ENCODE peak calls at places on chromosomes 12 and 14, in eight cellular contexts. C, M, J, U, Z, P, L and X are unnamed samples.

GRCh38 chr12:115485503-115485902 is 792.0 kb downstream of the MED13L start:
- DNase-seq in C (no peak), M (no peak), J (no peak), U (no peak), Z (no peak), P (no peak), L (no peak), X (no peak)

GRCh38 chr12:110338754-110339153 is 57.7 kb downstream of the ATP2A2 start:
- DNase-seq in C (no peak), M (no peak), J (no peak), U (no peak), Z (no peak), P (no peak), L (no peak), X (no peak)

GRCh38 chr14:66804141-66804540 is 296.2 kb downstream of the GPHN start:
- DNase-seq in C (no peak), M (no peak), J (no peak), U (no peak), Z (no peak), P (no peak), L (no peak), X (no peak)

GRCh38 chr12:121568503-121568902 is 12.3 kb downstream of the KDM2B start:
- DNase-seq in C (no peak), M (no peak), J (no peak), U (no peak), Z (no peak), P (no peak), L (no peak), X (no peak)

GRCh38 chr12:114726092-114726710 is 42.2 kb upstream of the TBX3 start:
- DNase-seq in C (no peak), M (no peak), J (peak), U (no peak), Z (no peak), P (no peak), L (no peak), X (no peak)

GRCh38 chr12:2145433-2145832 is 92.6 kb downstream of the CACNA1C start:
- DNase-seq in C (no peak), M (no peak), J (no peak), U (no peak), Z (no peak), P (no peak), L (no peak), X (no peak)

GRCh38 chr12:30991466-30991865 is 64.9 kb downstream of the TSPAN11 start:
- DNase-seq in C (no peak), M (no peak), J (no peak), U (no peak), Z (no peak), P (no peak), L (no peak), X (no peak)

GRCh38 chr14:36254020-36254614 is 66.3 kb downstream of the MBIP start:
- DNase-seq in C (no peak), M (no peak), J (no peak), U (peak), Z (no peak), P (no peak), L (no peak), X (no peak)

GRCh38 chr12:1815814-1816729 is 4.3 kb upstream of the LRTM2 start:
- DNase-seq in C (no peak), M (no peak), J (no peak), U (no peak), Z (no peak), P (no peak), L (no peak), X (no peak)

GRCh38 chr12:43480591-43480990 is 71.4 kb downstream of the ADAMTS20 start:
- DNase-seq in C (no peak), M (no peak), J (no peak), U (no peak), Z (no peak), P (no peak), L (no peak), X (no peak)

GRCh38 chr12:91406920-91407341 is 224.3 kb upstream of the DCN start:
- DNase-seq in C (no peak), M (no peak), J (no peak), U (peak), Z (peak), P (no peak), L (no peak), X (no peak)

GRCh38 chr12:28107679-28108078 is 82.6 kb upstream of the CCDC91 start:
- DNase-seq in C (no peak), M (no peak), J (no peak), U (peak), Z (no peak), P (no peak), L (no peak), X (no peak)

GRCh38 chr12:28104893-28105864 is 85.1 kb upstream of the CCDC91 start:
- DNase-seq in C (no peak), M (no peak), J (no peak), U (no peak), Z (no peak), P (no peak), L (no peak), X (no peak)

GRCh38 chr12:28108599-28108998 is 81.7 kb upstream of the CCDC91 start:
- DNase-seq in C (no peak), M (no peak), J (no peak), U (peak), Z (no peak), P (no peak), L (no peak), X (no peak)

GRCh38 chr12:28114488-28114887 is 75.8 kb upstream of the CCDC91 start:
- DNase-seq in C (no peak), M (no peak), J (no peak), U (peak), Z (peak), P (no peak), L (no peak), X (no peak)

DNA sequence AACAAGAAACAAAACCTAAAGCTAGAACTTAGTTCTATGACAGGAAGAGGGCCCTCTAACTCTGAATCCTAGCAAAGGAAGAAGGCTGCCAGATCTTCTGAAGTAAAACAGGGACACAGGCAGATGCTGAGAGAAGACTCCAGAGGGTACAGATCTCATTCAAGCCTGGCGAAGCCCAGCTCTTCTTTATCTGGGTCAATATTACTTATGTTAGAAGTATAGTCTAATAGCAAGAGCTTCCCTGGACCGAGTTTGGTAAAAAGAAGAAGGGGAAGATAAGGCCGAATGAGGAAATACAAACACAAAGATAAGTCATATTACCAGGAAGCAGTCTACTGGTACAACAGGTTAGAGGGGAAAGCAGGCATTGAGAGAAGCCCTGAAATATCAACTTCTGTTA is 79.9 kb upstream of the CCDC91 start:
- DNase-seq in C (no peak), M (no peak), J (no peak), U (no peak), Z (no peak), P (no peak), L (no peak), X (no peak)
- TF ChIP-seq CTCF in C (no peak), M (no peak), J (no peak), U (no peak), Z (no peak), P (no peak), L (no peak), X (no peak)

GRCh38 chr12:112570096-112570495 is 151.3 kb downstream of the PTPN11 start:
- DNase-seq in C (no peak), M (no peak), J (no peak), U (no peak), Z (no peak), P (no peak), L (no peak), X (no peak)

GRCh38 chr12:112559784-112560183 is 141.0 kb downstream of the PTPN11 start:
- DNase-seq in C (no peak), M (no peak), J (no peak), U (no peak), Z (no peak), P (no peak), L (no peak), X (no peak)

GRCh38 chr12:112564160-112564559 is 145.4 kb downstream of the PTPN11 start:
- DNase-seq in C (no peak), M (no peak), J (no peak), U (no peak), Z (no peak), P (no peak), L (no peak), X (no peak)
- TF ChIP-seq CTCF in C (no peak), M (no peak), J (no peak), U (no peak), Z (no peak), P (peak), L (peak), X (no peak)

GRCh38 chr14:105200074-105200473 is 19.0 kb upstream of the NUDT14 start:
- DNase-seq in C (no peak), M (no peak), J (no peak), U (no peak), Z (no peak), P (no peak), L (no peak), X (no peak)
- TF ChIP-seq CTCF in C (no peak), M (no peak), J (no peak), U (no peak), Z (no peak), P (no peak), L (no peak), X (no peak)

GRCh38 chr14:68297871-68298468 is 478.4 kb downstream of the RAD51B start:
- DNase-seq in C (no peak), M (no peak), J (no peak), U (peak), Z (peak), P (no peak), L (no peak), X (no peak)
- TF ChIP-seq CTCF in C (no peak), M (peak), J (no peak), U (peak), Z (no peak), P (no peak), L (no peak), X (peak)

GRCh38 chr14:37565550-37565949 is 29.5 kb downstream of the FOXA1 start:
- DNase-seq in C (no peak), M (no peak), J (no peak), U (no peak), Z (no peak), P (no peak), L (no peak), X (no peak)
- TF ChIP-seq CTCF in C (no peak), M (peak), J (no peak), U (peak), Z (no peak), P (peak), L (no peak), X (peak)

DNA sequence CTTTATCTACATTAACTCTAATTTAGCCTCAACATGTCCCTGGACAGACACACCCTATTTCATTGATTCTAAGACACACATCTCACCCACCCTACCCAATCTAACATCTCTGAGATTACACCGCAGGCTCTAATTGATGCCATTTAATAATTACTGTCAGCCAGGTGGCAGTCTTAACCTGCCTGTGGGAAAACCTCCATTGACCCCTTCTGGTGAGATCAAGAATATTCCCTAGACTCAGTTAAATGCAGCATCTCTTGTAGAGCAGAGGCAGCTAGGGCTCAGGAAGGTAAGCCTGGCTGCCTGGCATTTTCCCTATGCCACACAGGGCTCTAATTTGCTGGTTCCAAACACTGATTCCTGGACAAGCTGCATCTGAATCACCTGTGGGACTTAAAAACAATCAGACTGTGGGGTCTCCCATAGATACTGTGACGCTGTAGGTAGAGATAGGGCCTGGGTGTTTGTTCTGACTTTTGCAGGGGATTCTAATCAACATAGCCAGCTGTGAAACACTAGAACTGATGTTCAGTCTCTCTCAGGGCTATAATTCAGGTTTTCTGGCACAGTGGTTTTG is 14.3 kb downstream of the MCRS1 start:
- DNase-seq in C (no peak), M (no peak), J (no peak), U (peak), Z (peak), P (no peak), L (no peak), X (no peak)
- TF ChIP-seq CTCF in C (no peak), M (peak), J (peak), U (peak), Z (peak), P (peak), L (peak), X (peak)

GRCh38 chr14:58129208-58129607 is 22.8 kb downstream of the ARMH4 start:
- DNase-seq in C (no peak), M (no peak), J (no peak), U (no peak), Z (no peak), P (no peak), L (no peak), X (no peak)
- TF ChIP-seq CTCF in C (no peak), M (no peak), J (no peak), U (peak), Z (no peak), P (no peak), L (no peak), X (no peak)

GRCh38 chr12:81992461-81992860 is 233.3 kb upstream of the PPFIA2 start:
- DNase-seq in C (no peak), M (no peak), J (no peak), U (peak), Z (no peak), P (peak), L (no peak), X (no peak)
- TF ChIP-seq CTCF in C (no peak), M (no peak), J (no peak), U (no peak), Z (no peak), P (no peak), L (no peak), X (no peak)